ENCODE peak calls at places on chromosomes 7 and 10, in five cellular contexts. G is HCT116, D is IMR-90, C is body of pancreas, K is prostate gland. L is an unnamed sample.

GRCh38 chr7:155190608-155191536 is 106.8 kb upstream of the INSIG1 start:
- DNase-seq in G (no peak), D (no peak), C (peak; percentile 72), K (peak; percentile 40), L (peak; percentile 73)

GRCh38 chr10:103660364-103661197 is 167.1 kb downstream of the NEURL1 start:
- DNase-seq in G (no peak), D (peak; percentile 48), C (no peak), K (peak; percentile 26), L (peak; percentile 45)

GRCh38 chr7:28068811-28069216 is 111.8 kb downstream of the JAZF1 start:
- DNase-seq in G (no peak), D (peak; percentile 64), C (no peak), K (no peak), L (no peak)

GRCh38 chr10:88439932-88440331 is 143.2 kb downstream of the RNLS start:
- DNase-seq in G (no peak), D (no peak), C (no peak), K (no peak), L (no peak)

GRCh38 chr10:79262959-79263746 is 84.1 kb upstream of the PPIF start:
- DNase-seq in G (no peak), D (no peak), C (no peak), K (no peak), L (no peak)

GRCh38 chr7:28988818-28989595 is 30.9 kb upstream of the TRIL start:
- DNase-seq in G (no peak), D (peak; percentile 93), C (no peak), K (no peak), L (no peak)

GRCh38 chr10:110803830-110804338 is 67.8 kb upstream of the PDCD4 start:
- DNase-seq in G (no peak), D (peak; percentile 24), C (peak; percentile 63), K (peak; percentile 46), L (peak; percentile 71)

GRCh38 chr7:47536705-47537611 is 45.0 kb downstream of the TNS3 start:
- DNase-seq in G (no peak), D (peak; percentile 76), C (peak; percentile 47), K (peak; percentile 48), L (peak; percentile 67)

GRCh38 chr10:6840093-6840763 is 260.2 kb upstream of the PRKCQ start:
- DNase-seq in G (no peak), D (no peak), C (no peak), K (no peak), L (no peak)

GRCh38 chr7:131015131-131015954 is 281.3 kb upstream of the KLF14 start:
- DNase-seq in G (peak; percentile 90), D (peak; percentile 73), C (no peak), K (no peak), L (no peak)

GRCh38 chr10:29951441-29951931 is 107.9 kb downstream of the JCAD start:
- DNase-seq in G (no peak), D (peak; percentile 74), C (no peak), K (peak; percentile 66), L (no peak)

GRCh38 chr7:134757938-134758337 is 21.5 kb upstream of the CALD1 start:
- DNase-seq in G (no peak), D (peak; percentile 78), C (no peak), K (no peak), L (no peak)

GRCh38 chr7:100894860-100895700 is 608 bp downstream of the ACHE start:
- DNase-seq in G (no peak), D (no peak), C (peak; percentile 58), K (peak; percentile 41), L (peak; percentile 58)

GRCh38 chr10:5615263-5615820 is 51.1 kb downstream of the ASB13 start:
- DNase-seq in G (no peak), D (no peak), C (no peak), K (no peak), L (no peak)

GRCh38 chr10:101226506-101226887 is 2.8 kb downstream of the LBX1 start:
- DNase-seq in G (no peak), D (no peak), C (no peak), K (no peak), L (no peak)

GRCh38 chr10:31204090-31204489 is 114.9 kb upstream of the ZEB1 start:
- DNase-seq in G (no peak), D (peak; percentile 40), C (no peak), K (no peak), L (no peak)

GRCh38 chr10:84205853-84206513 is 11.6 kb downstream of the CDHR1 start:
- DNase-seq in G (no peak), D (no peak), C (no peak), K (no peak), L (no peak)

GRCh38 chr7:23022258-23022745 is 8.4 kb upstream of the HYCC1 start:
- DNase-seq in G (no peak), D (peak; percentile 95), C (no peak), K (no peak), L (no peak)

GRCh38 chr7:127736511-127736910 is 84.5 kb downstream of the SND1 start:
- DNase-seq in G (no peak), D (no peak), C (peak; percentile 18), K (no peak), L (no peak)

GRCh38 chr10:35040761-35041501 is 49.2 kb downstream of the CUL2 start:
- DNase-seq in G (peak; percentile 75), D (peak; percentile 63), C (no peak), K (no peak), L (no peak)

GRCh38 chr10:23412223-23412622 is 26.7 kb upstream of the OTUD1 start:
- DNase-seq in G (no peak), D (peak; percentile 48), C (no peak), K (no peak), L (no peak)

GRCh38 chr7:159212226-159212625 is 67.6 kb upstream of the VIPR2 start:
- DNase-seq in G (no peak), D (no peak), C (no peak), K (no peak), L (no peak)

GRCh38 chr10:62087341-62087740 is 181.3 kb downstream of the RTKN2 start:
- DNase-seq in G (no peak), D (no peak), C (no peak), K (no peak), L (no peak)

GRCh38 chr10:21285742-21286311 is 239.7 kb downstream of the SKIDA1 start:
- DNase-seq in G (peak; percentile 52), D (peak; percentile 21), C (no peak), K (no peak), L (no peak)

GRCh38 chr7:163298-163695 is 29.1 kb upstream of the FAM20C start:
- DNase-seq in G (no peak), D (no peak), C (no peak), K (no peak), L (no peak)

GRCh38 chr10:69869291-69869841 is 67.7 kb downstream of the COL13A1 start:
- DNase-seq in G (peak; percentile 56), D (peak; percentile 53), C (no peak), K (peak; percentile 23), L (peak; percentile 20)

GRCh38 chr10:76628801-76629200 is 1008.8 kb downstream of the KCNMA1 start:
- DNase-seq in G (no peak), D (no peak), C (no peak), K (no peak), L (no peak)

GRCh38 chr7:30349170-30349569 is 64.8 kb downstream of the ZNRF2 start:
- DNase-seq in G (no peak), D (no peak), C (no peak), K (no peak), L (no peak)

GRCh38 chr7:134632937-134633540 is 13.6 kb upstream of the BPGM start:
- DNase-seq in G (peak; percentile 51), D (peak; percentile 69), C (peak; percentile 14), K (no peak), L (peak; percentile 30)

GRCh38 chr10:649445-649797 is 40.0 kb downstream of the DIP2C start:
- DNase-seq in G (no peak), D (no peak), C (no peak), K (no peak), L (no peak)

GRCh38 chr10:90621577-90621976 is 236.3 kb downstream of the HTR7 start:
- DNase-seq in G (no peak), D (peak; percentile 2), C (no peak), K (no peak), L (no peak)

GRCh38 chr10:26112532-26112931 is 104.0 kb upstream of the GAD2 start:
- DNase-seq in G (no peak), D (no peak), C (no peak), K (no peak), L (no peak)

GRCh38 chr10:124657806-124658205 is 86.4 kb downstream of the FAM53B start:
- DNase-seq in G (no peak), D (peak; percentile 29), C (no peak), K (no peak), L (peak; percentile 50)

GRCh38 chr7:16905300-16906044 is 23.7 kb upstream of the AGR3 start:
- DNase-seq in G (no peak), D (peak; percentile 77), C (no peak), K (no peak), L (no peak)
- H3K27ac ChIP-seq in G (no peak overlapping the region), D (no peak overlapping the region), C (no peak overlapping the region), K (no peak overlapping the region), L (no peak overlapping the region)

GRCh38 chr7:106423111-106423510 is 138.3 kb upstream of the NAMPT start:
- DNase-seq in G (no peak), D (no peak), C (no peak), K (no peak), L (no peak)

GRCh38 chr7:106420210-106420609 is 135.4 kb upstream of the NAMPT start:
- DNase-seq in G (no peak), D (no peak), C (no peak), K (no peak), L (no peak)

GRCh38 chr7:106420741-106421140 is 136.0 kb upstream of the NAMPT start:
- DNase-seq in G (no peak), D (no peak), C (no peak), K (no peak), L (no peak)

GRCh38 chr7:106419455-106420182 is 134.8 kb upstream of the NAMPT start:
- DNase-seq in G (no peak), D (no peak), C (no peak), K (no peak), L (no peak)

DNA sequence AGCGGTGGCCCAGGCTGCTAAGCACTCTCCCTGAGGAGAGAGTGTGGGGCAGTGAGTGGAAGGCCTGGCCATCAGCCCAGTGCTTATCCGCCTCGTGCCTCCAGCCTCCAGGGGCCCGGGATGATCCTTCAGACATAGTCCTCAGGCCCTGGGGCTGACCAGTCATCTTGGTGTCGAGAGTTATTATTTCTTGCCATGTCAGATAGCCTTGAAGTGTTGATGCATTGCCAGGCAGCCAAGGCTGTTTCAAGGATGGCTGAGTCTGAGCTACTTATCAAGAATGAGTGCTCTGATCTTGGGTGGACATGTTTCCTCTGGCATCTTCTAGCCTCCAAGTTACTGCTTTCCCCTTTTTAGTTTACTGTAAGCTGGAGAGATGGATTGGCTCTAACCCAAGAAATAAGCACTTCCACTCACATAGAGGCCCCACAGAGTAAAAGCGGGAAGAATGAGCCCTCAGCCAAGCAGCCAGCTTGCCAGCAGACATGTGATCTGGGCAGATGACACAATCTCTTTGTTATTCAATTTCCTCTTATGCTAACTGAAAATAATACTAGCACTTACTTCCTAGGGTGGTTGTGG is 136.5 kb upstream of the NAMPT start:
- DNase-seq in G (no peak), D (peak; percentile 95), C (peak; percentile 36), K (peak; percentile 24), L (peak; percentile 73)
- TF ChIP-seq POLR2A in G (no peak), D (peak; percentile 41), C (peak; percentile 28), K (no peak), L (no peak)

GRCh38 chr7:151251328-151251925 is 2.9 kb upstream of the SMARCD3 start:
- DNase-seq in G (no peak), D (peak; percentile 66), C (peak; percentile 59), K (no peak), L (peak; percentile 62)
- H3K27ac ChIP-seq in G (peak overlapping the region; percentile 51), D (peak overlapping the region; percentile 70), C (peak overlapping the region; percentile 93), K (peak overlapping the region; percentile 84), L (peak overlapping the region; percentile 89)

GRCh38 chr7:19713676-19714075 is 4.8 kb upstream of the POLR1F start:
- DNase-seq in G (peak; percentile 51), D (peak; percentile 45), C (peak; percentile 40), K (no peak), L (peak; percentile 55)
- TF ChIP-seq POLR2A in G (no peak), D (no peak), C (no peak), K (no peak), L (no peak)